ENCODE peak calls at places on chromosome X, in seven cellular contexts. P is ovary, N is tibial nerve, G is body of pancreas, D is suprapubic skin, M is uterus, F is A549. I is an unnamed sample.

GRCh38 chrX:16855363-16856075 is 14.6 kb downstream of the RBBP7 start:
- DNase-seq in P (no peak), N (no peak), G (no peak), D (no peak), M (no peak), F (no peak), I (no peak)

GRCh38 chrX:136438192-136438591 is 49.6 kb upstream of the BRS3 start:
- DNase-seq in P (no peak), N (no peak), G (no peak), D (no peak), M (no peak), F (no peak), I (no peak)

GRCh38 chrX:134173541-134174272 is 63.3 kb upstream of the CCDC160 start:
- DNase-seq in P (no peak), N (no peak), G (no peak), D (no peak), M (no peak), F (no peak), I (no peak)

GRCh38 chrX:39440734-39441305 is 639.6 kb downstream of the MID1IP1 start:
- DNase-seq in P (no peak), N (no peak), G (no peak), D (no peak), M (no peak), F (no peak), I (no peak)

GRCh38 chrX:24025741-24026402 is 1.1 kb downstream of the KLHL15 start:
- DNase-seq in P (peak), N (peak), G (peak), D (peak), M (peak), F (peak), I (no peak)

GRCh38 chrX:17692709-17693346 is 44.5 kb upstream of the SCML1 start:
- DNase-seq in P (no peak), N (no peak), G (no peak), D (no peak), M (no peak), F (no peak), I (no peak)

GRCh38 chrX:107324493-107325310 is 118.3 kb downstream of the DNAAF6 start:
- DNase-seq in P (peak), N (no peak), G (peak), D (no peak), M (no peak), F (peak), I (no peak)

GRCh38 chrX:153703036-153703370 is 15.3 kb downstream of the SLC6A8 start:
- DNase-seq in P (peak), N (no peak), G (peak), D (no peak), M (peak), F (no peak), I (no peak)

GRCh38 chrX:71128915-71129765 is 10.7 kb downstream of the MED12 start:
- DNase-seq in P (peak), N (peak), G (peak), D (no peak), M (peak), F (peak), I (no peak)

GRCh38 chrX:25524150-25524549 is 508.4 kb upstream of the ARX start:
- DNase-seq in P (no peak), N (no peak), G (peak), D (no peak), M (no peak), F (peak), I (no peak)

GRCh38 chrX:76555816-76556215 is 128.3 kb downstream of the MAGEE1 start:
- DNase-seq in P (no peak), N (no peak), G (no peak), D (no peak), M (no peak), F (peak), I (no peak)

GRCh38 chrX:110341189-110342035 is 17.2 kb upstream of the RTL9 start:
- DNase-seq in P (no peak), N (no peak), G (peak), D (no peak), M (no peak), F (no peak), I (no peak)

GRCh38 chrX:103187953-103188475 is 26.9 kb upstream of the BEX4 start:
- DNase-seq in P (no peak), N (no peak), G (no peak), D (no peak), M (no peak), F (no peak), I (no peak)

DNA sequence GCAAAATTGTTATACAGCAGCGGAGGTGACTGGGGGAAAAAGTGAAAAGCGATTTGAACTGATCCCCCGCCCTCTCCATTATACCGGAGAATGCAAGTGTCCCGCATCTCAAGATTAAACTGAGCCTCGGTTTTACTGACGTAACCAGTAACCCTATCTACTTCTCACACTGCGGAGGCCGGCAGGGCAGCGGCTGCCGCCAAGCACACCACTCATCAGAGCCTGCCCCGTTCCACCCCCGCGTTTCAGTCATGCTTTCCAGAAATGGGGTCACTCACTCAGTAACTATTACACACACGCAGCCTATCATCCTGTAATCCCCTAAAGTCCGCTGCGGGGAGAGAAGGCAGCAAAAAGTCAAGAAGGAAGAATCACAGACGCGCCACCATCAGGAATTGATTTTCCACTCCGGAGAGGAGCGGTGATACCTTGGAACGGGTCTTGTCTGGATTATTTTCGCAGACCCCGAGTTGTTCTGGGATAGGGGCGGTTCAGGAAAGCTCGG is 1.4 kb downstream of the RPS6KA3 start:
- DNase-seq in P (peak), N (peak), G (peak), D (peak), M (peak), F (peak), I (no peak)
- TF ChIP-seq POLR2A in P (peak), N (peak), G (peak), D (no peak), M (no peak), F (no peak), I (no peak)

DNA sequence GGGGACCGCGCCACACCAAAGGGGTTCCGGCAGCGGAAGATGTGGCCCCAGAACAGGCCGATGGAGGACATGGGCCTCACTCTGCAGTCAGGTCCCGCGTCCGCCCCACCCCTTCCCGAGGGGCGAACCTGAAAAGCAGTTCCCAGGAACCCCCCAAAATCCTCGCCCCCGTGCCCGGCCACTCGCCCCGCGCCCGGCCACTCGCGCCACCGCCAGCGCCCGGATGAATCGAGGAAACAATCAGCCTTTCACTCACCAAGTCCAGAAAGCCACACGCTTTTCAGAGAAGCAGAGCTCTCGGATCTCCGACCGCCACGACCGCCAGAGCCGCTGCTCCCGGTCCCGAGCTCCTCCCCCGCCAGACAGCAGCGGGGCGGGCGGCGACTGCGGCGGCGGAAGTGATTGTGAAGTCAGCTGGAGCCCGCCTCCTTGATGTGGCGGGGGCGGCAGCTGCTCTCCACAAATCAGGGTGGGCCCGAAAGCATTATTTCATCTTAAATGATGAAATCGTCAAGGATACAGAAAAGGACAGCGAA is at the start of gene PJA1:
- DNase-seq in P (peak), N (peak), G (peak), D (peak), M (peak), F (peak), I (peak)
- TF ChIP-seq POLR2A in P (peak), N (peak), G (peak), D (no peak), M (peak), F (peak), I (peak)

DNA sequence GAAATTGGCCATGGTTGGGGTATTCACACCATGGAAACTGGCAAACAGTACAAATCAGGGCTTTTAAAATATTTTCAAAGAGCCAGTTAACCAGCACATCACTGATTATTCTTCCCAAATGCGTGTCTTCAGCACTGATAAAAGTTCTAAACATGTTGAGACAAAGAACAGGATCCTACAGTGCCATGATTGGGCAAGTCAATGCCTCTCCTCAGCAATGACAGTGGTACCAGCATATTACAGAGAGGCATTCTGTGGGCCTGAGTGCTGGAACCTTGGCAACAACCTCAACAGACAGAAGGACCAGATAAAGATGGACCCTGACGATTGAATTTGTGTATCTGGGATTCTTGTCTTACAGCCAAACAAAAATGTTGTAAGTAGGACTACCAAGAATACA is 108.9 kb downstream of the EFHC2 start:
- DNase-seq in P (no peak), N (no peak), G (no peak), D (no peak), M (no peak), F (no peak), I (no peak)
- TF ChIP-seq POLR2A in P (no peak), N (no peak), G (no peak), D (no peak), M (no peak), F (no peak), I (no peak)

GRCh38 chrX:35439692-35440091 is 358.4 kb upstream of the MAGEB16 start:
- DNase-seq in P (no peak), N (no peak), G (peak), D (no peak), M (no peak), F (no peak), I (no peak)
- TF ChIP-seq POLR2A in P (no peak), N (no peak), G (no peak), D (no peak), M (no peak), F (no peak), I (no peak)

GRCh38 chrX:10157032-10157341 is 212 bp downstream of the CLCN4 start:
- DNase-seq in P (no peak), N (no peak), G (no peak), D (no peak), M (no peak), F (no peak), I (no peak)
- TF ChIP-seq POLR2A in P (no peak), N (peak), G (peak), D (no peak), M (no peak), F (no peak), I (no peak)

GRCh38 chrX:48802089-48802812 is 384 bp downstream of the HDAC6 start:
- DNase-seq in P (peak), N (peak), G (peak), D (peak), M (peak), F (peak), I (peak)
- TF ChIP-seq POLR2A in P (peak), N (peak), G (peak), D (no peak), M (no peak), F (peak), I (no peak)

DNA sequence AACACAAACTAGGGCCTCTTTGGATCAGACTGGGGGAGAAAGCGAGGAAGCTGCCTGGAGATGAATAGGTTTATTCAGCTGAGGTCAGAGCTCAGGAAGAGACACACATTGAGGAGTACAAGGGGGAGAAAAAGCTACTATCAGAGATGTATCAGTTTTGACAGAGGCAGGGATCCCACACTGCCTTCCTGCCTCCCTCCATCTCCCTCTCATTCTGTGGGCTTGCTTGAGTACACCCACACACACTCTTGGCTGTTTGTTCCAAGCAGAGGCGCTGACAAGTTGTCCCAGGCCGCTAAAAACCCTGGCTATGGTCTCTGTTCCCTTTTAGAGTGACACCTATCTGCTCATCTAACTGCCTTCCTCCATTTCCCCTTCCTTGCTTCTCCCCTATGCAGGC is 5.2 kb downstream of the TSPYL2 start:
- DNase-seq in P (no peak), N (no peak), G (no peak), D (no peak), M (no peak), F (no peak), I (no peak)
- TF ChIP-seq POLR2A in P (no peak), N (no peak), G (no peak), D (no peak), M (no peak), F (no peak), I (no peak)

GRCh38 chrX:48920713-48921104 is 1.9 kb upstream of the PIM2 start:
- DNase-seq in P (no peak), N (no peak), G (no peak), D (no peak), M (no peak), F (no peak), I (no peak)

GRCh38 chrX:48927125-48927524 is 8.3 kb upstream of the PIM2 start:
- DNase-seq in P (no peak), N (no peak), G (no peak), D (no peak), M (no peak), F (no peak), I (no peak)

GRCh38 chrX:48919947-48920712 is 1.3 kb upstream of the PIM2 start:
- DNase-seq in P (no peak), N (no peak), G (no peak), D (no peak), M (no peak), F (no peak), I (no peak)

GRCh38 chrX:48924270-48924669 is 5.4 kb upstream of the PIM2 start:
- DNase-seq in P (no peak), N (no peak), G (no peak), D (no peak), M (no peak), F (no peak), I (no peak)

DNA sequence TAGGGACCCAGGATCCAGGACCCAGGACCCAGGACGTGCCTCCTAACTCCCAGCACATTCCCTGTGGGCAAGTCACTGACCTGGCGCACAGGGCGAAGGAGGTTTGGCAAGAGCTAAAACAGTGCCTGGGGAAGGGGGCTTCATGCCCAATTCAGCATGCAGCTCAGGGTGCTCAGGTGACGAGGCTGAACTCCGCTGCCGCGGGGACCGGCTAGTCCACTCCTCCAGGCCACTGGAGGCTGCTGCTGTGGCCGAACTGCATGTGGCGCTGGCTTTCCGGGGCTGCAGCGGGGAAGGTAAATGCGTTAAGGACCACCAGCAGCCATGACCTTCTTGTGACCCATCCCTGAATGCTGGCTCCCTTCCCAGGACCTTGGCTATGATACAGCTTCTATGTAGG is 4.9 kb upstream of the PIM2 start:
- DNase-seq in P (no peak), N (no peak), G (no peak), D (no peak), M (no peak), F (no peak), I (no peak)
- TF ChIP-seq POLR2A in P (no peak), N (no peak), G (no peak), D (no peak), M (no peak), F (no peak), I (no peak)

DNA sequence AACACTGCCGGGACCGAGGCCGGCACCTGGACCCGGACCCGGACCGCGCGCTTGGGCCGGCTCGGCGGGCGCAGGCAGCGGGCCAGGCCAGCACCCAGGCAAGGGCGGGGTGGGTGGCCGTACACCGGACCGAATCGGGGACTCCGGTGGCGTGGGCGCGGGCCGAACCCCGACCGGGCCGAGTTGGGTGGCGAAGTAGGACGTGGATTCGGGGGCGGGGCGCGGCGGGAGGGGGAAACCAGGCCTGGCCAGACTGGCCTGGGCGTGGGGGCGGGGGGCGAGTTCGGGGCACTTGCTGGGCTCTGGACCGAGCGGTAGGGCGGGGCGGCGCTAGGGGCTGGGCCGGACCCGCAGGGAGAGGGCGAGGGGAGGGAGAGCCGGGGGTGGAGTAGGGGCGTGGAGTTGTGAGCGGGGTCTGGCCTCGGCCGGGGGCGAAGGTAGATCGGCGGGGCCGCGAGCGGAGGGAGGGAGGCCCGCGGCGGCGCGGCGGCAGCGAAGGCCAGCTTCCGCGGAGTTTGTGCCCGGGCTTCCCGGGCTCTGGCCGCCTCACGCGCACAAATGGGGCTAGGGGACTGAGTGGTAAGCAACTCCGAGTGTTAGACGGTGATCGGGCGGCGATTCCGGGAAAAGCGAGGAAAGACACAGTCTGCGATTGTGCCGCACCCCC is 1.8 kb upstream of the BCORL1 start:
- DNase-seq in P (peak), N (peak), G (peak), D (no peak), M (peak), F (no peak), I (peak)
- TF ChIP-seq POLR2A in P (peak), N (peak), G (peak), D (no peak), M (peak), F (peak), I (peak)